ENCODE peak calls at places on chromosomes 3 and 15, in five cellular contexts. R is K562, P is mesothelial cell of epicardium, Q is heart left ventricle, F is glutamatergic neuron. O is an unnamed sample.

GRCh38 chr3:182755308-182756106 is 37.8 kb upstream of the ATP11B start:
- DNase-seq in P (no peak), Q (no peak), F (no peak), R (no peak), O (no peak)

GRCh38 chr3:112027839-112028238 is 6.7 kb upstream of the TMPRSS7 start:
- DNase-seq in P (no peak), R (no peak), Q (peak), F (no peak), O (no peak)

GRCh38 chr3:62718515-62719320 is 156.5 kb downstream of the CADPS start:
- DNase-seq in R (no peak), F (peak), Q (no peak), P (no peak), O (no peak)

GRCh38 chr3:118478706-118479276 is 555.9 kb downstream of the IGSF11 start:
- DNase-seq in R (no peak), Q (no peak), P (no peak), F (no peak), O (no peak)

GRCh38 chr15:75694241-75695182 is 18.1 kb downstream of the CSPG4 start:
- DNase-seq in P (no peak), Q (peak), F (peak), R (peak), O (no peak)

GRCh38 chr15:92014461-92015030 is 161.0 kb downstream of the SLCO3A1 start:
- DNase-seq in P (no peak), Q (no peak), R (no peak), F (no peak), O (no peak)

GRCh38 chr3:16692486-16693378 is 87.5 kb upstream of the DAZL start:
- DNase-seq in F (no peak), R (no peak), P (no peak), Q (no peak), O (no peak)

GRCh38 chr3:64143399-64144130 is 81.7 kb downstream of the PRICKLE2 start:
- DNase-seq in R (no peak), F (no peak), Q (no peak), P (no peak), O (no peak)

DNA sequence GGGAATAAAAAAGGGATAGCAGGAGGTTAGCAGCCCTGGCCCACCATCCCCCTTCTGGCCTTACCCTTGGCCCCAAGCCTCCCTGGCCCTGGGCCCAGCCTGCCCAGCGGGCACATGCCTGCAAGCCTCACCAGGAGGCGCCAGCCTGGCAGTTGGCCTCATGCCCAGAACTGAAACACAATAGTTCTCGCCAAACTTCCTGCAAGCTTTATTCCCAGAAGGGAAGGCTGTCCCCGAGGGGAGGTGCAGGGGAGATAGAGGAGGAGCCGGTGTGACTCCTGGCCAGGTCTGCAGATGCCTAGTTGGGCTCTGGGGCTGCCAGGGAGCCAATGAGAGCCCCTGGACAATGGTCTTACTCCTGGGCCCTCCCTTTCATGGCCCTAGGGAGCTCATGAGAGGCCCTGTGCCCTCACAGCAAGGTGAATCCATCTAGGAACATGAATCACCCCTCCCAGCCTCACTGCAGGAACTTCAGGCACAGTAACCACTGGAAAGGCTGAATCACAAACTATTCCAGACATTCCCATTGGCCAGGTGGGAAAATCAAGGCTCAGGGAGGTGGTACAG is 4.0 kb downstream of the CCDC33 start:
- DNase-seq in P (no peak), F (no peak), Q (peak), R (no peak), O (no peak)
- TF ChIP-seq CTCF in P (no peak), F (no peak), Q (peak), R (no peak), O (no peak)

DNA sequence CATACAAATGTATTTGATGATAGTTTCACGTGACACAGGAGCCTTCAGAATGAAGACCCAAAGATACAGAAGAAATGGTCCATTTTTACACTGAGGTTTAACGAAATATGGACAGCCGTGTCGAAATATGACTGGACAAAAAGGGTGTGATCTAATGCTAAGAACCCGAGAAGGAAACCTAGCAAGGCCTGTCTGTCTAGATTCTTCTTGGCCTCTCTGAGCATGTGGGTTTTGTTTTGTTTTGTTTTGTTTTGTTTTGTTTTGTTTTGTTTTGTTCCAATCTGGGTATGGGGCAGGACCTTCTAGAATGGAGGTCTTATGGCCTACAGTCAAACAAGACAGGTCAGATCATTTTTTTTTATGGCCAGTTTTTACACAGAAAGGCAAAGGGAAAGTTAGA is 242.7 kb upstream of the STT3B start:
- DNase-seq in R (no peak), F (no peak), P (no peak), Q (no peak), O (no peak)
- TF ChIP-seq CTCF in R (no peak), F (no peak), P (no peak), Q (no peak), O (no peak)

DNA sequence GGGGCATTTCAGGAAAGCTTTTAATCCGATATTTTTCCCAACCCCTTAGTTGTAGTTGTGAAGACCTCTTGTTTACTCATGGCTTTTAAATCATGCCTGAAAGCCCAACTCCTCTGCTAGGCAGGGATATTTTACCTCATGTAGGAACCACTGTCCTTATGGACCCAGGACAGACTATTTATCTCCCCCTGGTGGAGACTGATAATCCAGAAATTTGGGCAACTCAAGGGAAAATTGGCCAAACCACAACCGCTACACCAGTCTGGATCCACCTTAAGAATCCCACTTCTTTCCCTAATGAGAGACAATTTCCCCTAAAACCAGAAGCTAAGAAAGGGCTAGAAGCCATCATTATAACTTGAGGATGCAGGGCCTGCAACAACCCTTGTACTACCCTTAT is 248.1 kb upstream of the STAC start:
- DNase-seq in P (no peak), R (no peak), Q (no peak), F (no peak), O (no peak)
- TF ChIP-seq CTCF in P (peak), R (no peak), Q (no peak), F (peak), O (no peak)

DNA sequence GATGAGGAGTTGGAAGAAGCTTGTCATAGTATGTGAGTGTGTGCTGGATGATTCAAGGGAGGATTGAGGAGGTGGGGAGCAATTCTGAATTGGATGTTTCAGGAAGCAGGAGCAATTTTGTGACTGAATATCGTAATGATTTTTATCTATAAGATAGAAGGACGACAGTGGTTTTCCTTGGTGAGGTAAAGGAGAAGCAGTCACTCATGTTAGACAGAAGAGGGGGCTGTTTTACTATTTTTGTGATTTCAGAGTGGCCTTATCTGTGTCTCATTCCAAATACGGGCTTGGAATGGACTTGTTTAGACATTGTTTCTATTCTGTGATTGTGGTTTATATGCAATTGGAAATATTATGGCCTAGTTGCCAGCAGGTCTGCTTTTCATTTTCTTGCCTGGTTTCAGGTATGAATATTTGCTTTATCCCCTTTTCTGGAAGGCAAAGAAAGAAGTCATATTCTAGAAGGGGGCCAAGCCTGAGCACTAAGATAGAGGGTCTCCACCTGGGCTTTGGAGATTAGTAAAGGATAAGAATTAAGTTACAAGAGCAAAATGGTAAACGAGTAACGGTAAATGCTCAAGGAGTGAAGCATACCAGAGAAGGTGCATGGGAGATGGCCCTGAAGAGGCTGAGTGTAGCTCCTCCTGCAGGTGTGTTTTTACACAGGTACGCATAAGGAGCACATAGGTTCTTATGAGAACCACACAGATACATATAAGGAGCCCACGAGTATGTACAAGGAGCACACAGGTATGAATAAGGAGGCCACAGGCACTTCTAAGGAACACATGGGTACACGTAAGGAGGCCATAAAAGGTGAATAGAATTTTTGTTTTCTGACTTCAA is 124.6 kb upstream of the KCNAB1 start:
- DNase-seq in F (no peak), Q (no peak), P (no peak), R (peak), O (no peak)
- TF ChIP-seq CTCF in F (peak), Q (peak), P (no peak), R (peak), O (peak)

DNA sequence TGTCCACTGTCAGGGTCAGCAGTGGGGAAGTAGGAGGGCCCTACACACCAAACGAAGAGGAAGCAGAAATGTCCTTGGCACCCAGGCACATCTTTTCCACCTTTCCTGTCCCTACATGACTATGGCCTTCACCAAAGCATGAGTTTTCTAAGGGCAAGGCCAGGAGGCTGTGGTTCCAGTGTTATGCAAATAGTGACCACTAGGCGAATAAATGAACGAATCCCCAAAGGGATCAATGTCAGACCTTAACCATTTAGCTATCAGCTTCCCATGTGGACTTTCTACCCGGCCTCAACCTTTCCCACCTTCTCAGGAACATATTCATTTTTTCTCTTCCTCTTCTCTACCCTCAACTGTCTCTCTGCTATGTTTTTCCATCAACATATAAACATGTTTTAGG is 63.1 kb downstream of the NTRK3 start:
- DNase-seq in P (no peak), F (no peak), Q (no peak), R (peak), O (no peak)
- TF ChIP-seq CTCF in P (peak), F (peak), Q (no peak), R (peak), O (no peak)

DNA sequence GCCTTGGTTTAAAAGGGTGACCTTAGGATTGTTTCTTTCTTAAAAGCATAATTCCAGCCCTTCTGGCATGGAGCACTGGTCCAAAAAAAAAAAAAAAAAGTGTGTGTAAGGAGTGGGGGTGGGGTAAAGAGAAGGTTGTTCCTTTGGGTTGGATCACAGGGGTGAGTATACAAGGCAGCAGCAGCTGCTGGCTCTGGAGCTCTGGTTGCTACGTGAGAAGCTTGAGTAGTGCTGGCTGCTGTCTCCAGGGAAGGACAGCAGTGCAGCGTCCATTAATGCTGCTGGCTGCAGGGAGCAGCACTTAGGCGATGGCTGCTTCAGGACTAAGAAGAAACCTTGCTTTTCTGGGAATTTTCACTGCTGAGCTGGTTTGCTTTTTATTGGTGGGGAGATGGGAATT is 2.3 kb downstream of the SETD5 start:
- DNase-seq in P (peak), R (peak), Q (peak), F (peak), O (no peak)
- TF ChIP-seq CTCF in P (no peak), R (no peak), Q (no peak), F (no peak), O (no peak)

DNA sequence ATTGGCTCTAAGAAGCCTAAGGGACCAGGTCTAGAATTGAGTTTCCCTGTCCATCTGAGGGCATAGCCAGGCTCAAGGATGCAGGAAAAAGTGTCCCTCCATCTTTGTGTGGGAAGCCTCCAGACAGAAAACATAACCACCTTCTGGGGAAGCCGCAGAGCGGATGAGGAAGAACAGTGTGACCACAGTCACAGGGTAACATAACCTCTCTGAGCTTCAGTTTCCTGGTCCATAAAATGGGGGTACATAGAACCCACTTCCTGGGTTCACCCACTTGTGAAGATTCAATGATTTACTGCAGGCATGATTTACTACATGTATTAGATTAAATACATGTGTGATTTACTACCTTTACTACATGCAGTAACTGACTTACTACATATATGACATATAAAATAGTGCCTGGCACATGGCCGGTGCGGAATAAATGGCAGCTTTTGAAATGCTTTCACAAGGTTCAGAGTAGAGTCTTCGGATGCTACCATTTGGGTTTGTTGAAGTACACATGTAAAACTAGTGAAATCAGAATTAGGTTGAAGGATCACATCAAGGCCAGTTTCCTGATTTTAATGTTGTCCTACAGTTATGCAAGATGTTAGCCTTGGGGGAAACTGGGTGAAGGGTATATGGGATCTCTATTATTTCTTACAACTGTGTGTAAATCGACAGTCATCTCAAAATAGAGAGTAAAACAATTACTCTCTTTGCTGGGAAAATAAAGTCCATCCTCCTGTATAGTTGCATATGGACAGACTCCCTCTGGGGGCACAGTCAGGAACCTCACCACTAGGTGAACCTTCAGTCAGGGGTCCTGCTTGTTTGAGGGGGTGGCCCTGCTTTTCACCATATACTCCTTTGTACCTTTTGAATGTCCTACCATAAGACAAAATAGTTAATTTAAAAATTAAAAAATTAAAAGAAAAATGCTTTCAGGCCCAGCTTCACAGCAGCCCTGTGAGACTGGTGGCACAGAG is 86.0 kb downstream of the SEMA5B start:
- DNase-seq in R (no peak), F (no peak), Q (no peak), P (no peak), O (no peak)
- TF ChIP-seq CTCF in R (no peak), F (peak), Q (peak), P (peak), O (no peak)

GRCh38 chr3:160929595-160929994 is 173.6 kb downstream of the PPM1L start:
- DNase-seq in P (no peak), R (no peak), Q (peak), F (peak), O (no peak)
- TF ChIP-seq CTCF in P (no peak), R (no peak), Q (peak), F (no peak), O (no peak)

GRCh38 chr3:9731206-9732079 is at the start of gene BRPF1:
- DNase-seq in F (peak), Q (peak), P (peak), R (peak), O (peak)
- TF ChIP-seq CTCF in F (no peak), Q (no peak), P (no peak), R (no peak), O (no peak)

O was measured in CD14-positive monocyte.